ENCODE peak calls at places on chromosomes 13 and 19, in four cellular contexts. V, B, Z and D are unnamed samples. For H3K36me3, the result is how much of the 10 kb centered on the place peaks cover.

GRCh38 chr19:58477871-58478270 is 1.7 kb downstream of the ZNF446 start:
- DNase-seq in B (no peak), V (no peak), Z (no peak), D (no peak)

GRCh38 chr13:29500426-29500825 is 95.1 kb downstream of the SLC7A1 start:
- DNase-seq in B (no peak), Z (no peak), V (no peak), D (no peak)

GRCh38 chr13:72839831-72840426 is 58.0 kb downstream of the PIBF1 start:
- DNase-seq in Z (peak), B (peak), V (peak), D (no peak)

GRCh38 chr19:19655051-19655594 is 8.4 kb downstream of the ATP13A1 start:
- DNase-seq in V (no peak), B (no peak), Z (no peak), D (no peak)

GRCh38 chr19:45276284-45276687 is 25.2 kb downstream of the MARK4 start:
- DNase-seq in B (peak), Z (peak), V (no peak), D (no peak)

GRCh38 chr19:35742121-35742724 is at the start of gene IGFLR1:
- DNase-seq in V (no peak), Z (no peak), B (peak), D (peak)

GRCh38 chr19:49712397-49712859 is 21.5 kb downstream of the CPT1C start:
- DNase-seq in B (peak), V (peak), Z (peak), D (no peak)

GRCh38 chr13:51534075-51534817 is 50.0 kb upstream of the WDFY2 start:
- DNase-seq in B (no peak), Z (peak), V (no peak), D (peak)

GRCh38 chr13:35470671-35471465 is 5.6 kb downstream of the MAB21L1 start:
- DNase-seq in Z (peak), B (no peak), V (no peak), D (peak)

GRCh38 chr13:35474551-35474950 is 1.9 kb downstream of the MAB21L1 start:
- DNase-seq in B (no peak), Z (peak), V (no peak), D (no peak)

GRCh38 chr13:35471466-35472307 is 4.8 kb downstream of the MAB21L1 start:
- DNase-seq in V (no peak), Z (peak), B (no peak), D (no peak)

GRCh38 chr13:35469781-35470380 is 6.6 kb downstream of the MAB21L1 start:
- DNase-seq in Z (peak), B (no peak), V (no peak), D (no peak)

GRCh38 chr13:35472308-35473008 is 4.0 kb downstream of the MAB21L1 start:
- DNase-seq in V (no peak), Z (peak), B (no peak), D (no peak)
- H3K4me3 ChIP-seq in V (no peak), Z (peak), B (no peak), D (no peak)

GRCh38 chr19:47890865-47891621 is 4.9 kb upstream of the SULT2A1 start:
- DNase-seq in B (no peak), Z (no peak), V (no peak), D (no peak)
- H3K27ac ChIP-seq in B (no peak), Z (no peak), V (peak), D (peak)

DNA sequence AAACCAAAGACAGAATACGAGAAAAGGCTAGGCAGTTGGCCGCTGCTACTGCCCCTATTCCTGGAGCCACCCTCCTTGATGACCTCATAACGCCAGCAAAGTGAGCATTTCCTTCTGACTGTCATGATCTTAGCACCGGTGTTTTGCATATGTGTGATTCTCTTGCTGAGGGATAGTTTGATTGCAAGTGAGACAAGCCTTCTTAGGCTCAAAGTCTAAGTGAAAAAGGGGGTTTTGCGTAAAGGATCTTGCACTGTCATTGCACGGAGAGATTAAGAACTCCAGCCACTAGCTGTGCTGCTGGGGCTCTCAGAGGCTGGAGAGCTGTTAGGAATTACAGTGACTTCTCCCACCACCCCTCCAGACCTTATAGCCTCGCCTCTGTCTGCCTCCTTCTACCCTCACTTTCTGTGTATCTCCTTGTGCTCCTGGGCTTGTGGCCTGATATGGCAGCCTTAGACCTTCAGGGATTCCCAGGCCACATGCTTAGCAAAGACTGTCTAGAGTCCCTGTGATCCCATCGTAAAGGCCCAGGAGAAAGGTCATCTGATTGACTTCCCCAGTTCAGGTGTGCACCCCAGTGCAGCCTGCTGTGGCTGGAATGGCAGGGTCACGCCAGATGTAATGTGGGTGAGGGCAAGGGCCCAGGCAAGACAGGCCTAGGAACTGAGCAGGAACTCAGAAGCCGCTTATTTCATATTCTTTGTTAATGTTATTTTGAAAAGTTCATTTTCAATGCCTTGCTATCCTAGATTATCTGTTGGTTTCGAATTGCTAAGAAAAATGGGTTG is 12.6 kb downstream of the GPATCH1 start:
- DNase-seq in B (no peak), V (no peak), Z (no peak), D (no peak)
- H3K36me3 ChIP-seq in B (half or more), V (under half), Z (under half), D (half or more)

GRCh38 chr19:15557223-15557622 is 48.9 kb downstream of the CYP4F22 start:
- DNase-seq in B (no peak), Z (no peak), V (no peak), D (no peak)

GRCh38 chr19:15550847-15551182 is 42.5 kb downstream of the CYP4F22 start:
- DNase-seq in V (no peak), Z (no peak), B (no peak), D (no peak)

GRCh38 chr19:15551183-15552004 is 43.1 kb downstream of the CYP4F22 start:
- DNase-seq in Z (peak), B (peak), V (peak), D (peak)

GRCh38 chr19:15556634-15557181 is 48.4 kb downstream of the CYP4F22 start:
- DNase-seq in Z (no peak), V (no peak), B (no peak), D (no peak)

DNA sequence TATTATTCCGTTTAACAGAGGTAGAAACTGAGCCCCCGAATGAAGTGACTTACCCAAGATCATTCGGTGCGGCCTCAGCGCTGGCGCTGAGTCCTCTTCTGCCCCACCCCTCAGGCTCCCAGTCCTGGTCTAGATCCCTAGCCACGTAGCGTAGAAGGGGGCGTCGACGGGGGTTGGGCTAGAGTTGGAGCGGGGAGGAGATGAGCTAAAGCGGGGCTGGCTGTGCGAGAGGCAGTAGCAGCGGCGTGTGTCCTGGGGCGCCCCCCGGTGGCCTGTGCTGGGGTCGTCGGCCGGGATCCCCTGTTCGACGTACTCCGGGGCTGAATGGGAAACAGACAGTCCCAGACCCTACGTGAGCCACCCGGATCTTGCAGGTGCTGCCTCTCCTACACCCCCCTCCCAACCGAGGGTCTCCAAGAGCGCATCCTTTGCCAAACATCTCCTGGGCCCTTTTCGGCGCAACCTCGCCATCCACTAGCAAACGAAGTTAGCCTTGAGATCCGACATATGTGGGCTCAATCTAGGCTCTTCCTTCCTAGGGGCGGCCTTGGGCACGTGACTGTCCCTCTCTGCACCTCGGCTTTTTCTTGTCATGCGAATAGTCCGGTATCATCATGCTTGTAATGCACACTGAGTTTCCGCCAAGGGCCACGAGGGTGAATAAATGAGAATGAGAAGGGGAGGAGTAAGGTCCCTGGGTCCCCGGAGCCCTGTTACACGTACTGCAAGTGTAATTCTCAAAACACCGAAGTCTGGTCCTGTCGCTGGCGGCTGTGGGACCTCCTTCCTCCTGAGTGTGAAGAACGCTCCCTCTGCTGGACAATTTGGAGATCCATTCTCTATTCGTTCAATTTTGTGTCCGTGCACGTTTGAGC is 47.7 kb downstream of the CYP4F22 start:
- DNase-seq in V (peak), Z (peak), B (peak), D (peak)
- H3K4me3 ChIP-seq in V (no peak), Z (peak), B (peak), D (peak)

GRCh38 chr19:5291588-5292193 is 48.9 kb downstream of the PTPRS start:
- DNase-seq in V (no peak), Z (no peak), B (no peak), D (no peak)
- H3K27ac ChIP-seq in V (no peak), Z (no peak), B (no peak), D (no peak)

DNA sequence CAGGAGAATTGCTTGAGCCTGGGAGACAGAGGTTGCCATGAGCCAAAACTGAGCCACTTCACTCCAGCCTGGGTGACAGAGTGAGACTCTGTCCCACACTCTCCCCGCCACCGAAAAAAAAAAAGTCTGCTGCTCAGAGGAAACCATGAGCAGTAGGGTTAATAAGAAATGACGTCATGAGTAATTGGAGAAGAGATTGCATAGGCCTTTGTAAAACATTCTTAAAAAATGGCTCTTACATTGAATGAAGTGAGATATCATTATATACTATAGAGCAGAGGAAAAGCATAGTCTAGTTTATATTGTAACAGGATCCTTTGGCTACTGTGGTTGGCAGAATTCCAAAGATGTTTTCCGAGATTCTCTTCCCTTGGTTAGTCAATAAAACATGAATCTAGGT is 228.2 kb downstream of the PCDH20 start:
- DNase-seq in Z (no peak), B (no peak), V (no peak), D (no peak)
- H3K36me3 ChIP-seq in Z (under half), B (under half), V (under half), D (under half)

GRCh38 chr19:15332311-15332996 is at the start of gene BRD4:
- DNase-seq in B (peak), V (peak), Z (peak), D (peak)

GRCh38 chr19:15324791-15325519 is 7.4 kb downstream of the BRD4 start:
- DNase-seq in B (no peak), Z (no peak), V (peak), D (peak)

GRCh38 chr19:15331419-15332310 is 674 bp downstream of the BRD4 start:
- DNase-seq in V (peak), B (peak), Z (peak), D (peak)

GRCh38 chr19:15328312-15328711 is 4.0 kb downstream of the BRD4 start:
- DNase-seq in B (no peak), Z (no peak), V (no peak), D (no peak)

GRCh38 chr19:15330801-15331418 is 1.4 kb downstream of the BRD4 start:
- DNase-seq in B (peak), V (no peak), Z (peak), D (no peak)
- H3K4me3 ChIP-seq in B (peak), V (peak), Z (peak), D (peak)

GRCh38 chr13:41568143-41568989 is 111.0 kb downstream of the RGCC start:
- DNase-seq in B (no peak), Z (no peak), V (no peak), D (no peak)
- H3K27ac ChIP-seq in B (no peak), Z (no peak), V (no peak), D (no peak)